ENCODE peak calls at places on chromosomes 4 and X, in six cellular contexts. G, W, I, J, F and U are unnamed samples.

GRCh38 chrX:19886888-19887531 is 390 bp downstream of the SH3KBP1 start:
- DNase-seq in W (peak; percentile 49), F (no peak), I (no peak), G (peak; percentile 18), J (no peak), U (no peak)

GRCh38 chrX:150329888-150330287 is 33.2 kb upstream of the MAMLD1 start:
- DNase-seq in G (no peak), J (no peak), I (no peak), W (no peak), F (no peak), U (no peak)

GRCh38 chr4:167000141-167000852 is 234.0 kb downstream of the SPOCK3 start:
- DNase-seq in I (no peak), W (no peak), J (no peak), G (no peak), F (no peak), U (peak; percentile 21)

GRCh38 chrX:72381439-72382198 is 75.9 kb upstream of the CITED1 start:
- DNase-seq in G (no peak), J (peak; percentile 70), I (no peak), W (no peak), F (no peak), U (no peak)

GRCh38 chr4:129839687-129840086 is 743.7 kb downstream of the C4orf33 start:
- DNase-seq in J (no peak), W (no peak), F (no peak), G (no peak), I (no peak), U (no peak)

GRCh38 chr4:76640252-76640925 is 205.4 kb downstream of the SHROOM3 start:
- DNase-seq in I (no peak), F (no peak), J (no peak), G (peak; percentile 14), W (no peak), U (no peak)

GRCh38 chrX:107324493-107325310 is 118.3 kb downstream of the DNAAF6 start:
- DNase-seq in J (no peak), F (no peak), W (peak; percentile 23), G (peak; percentile 81), I (peak; percentile 68), U (no peak)

GRCh38 chr4:64584981-64585557 is 175.8 kb upstream of the TECRL start:
- DNase-seq in W (peak; percentile 50), J (peak; percentile 40), G (peak; percentile 18), I (no peak), F (no peak), U (peak; percentile 3)

GRCh38 chr4:24089831-24090531 is 200.1 kb upstream of the PPARGC1A start:
- DNase-seq in J (no peak), I (no peak), W (no peak), G (no peak), F (no peak), U (no peak)

GRCh38 chrX:110665636-110666035 is 130.0 kb downstream of the CHRDL1 start:
- DNase-seq in F (no peak), I (no peak), G (peak; percentile 51), W (peak; percentile 11), J (peak; percentile 7), U (no peak)

GRCh38 chr4:121003863-121004262 is 68.5 kb downstream of the NDNF start:
- DNase-seq in F (no peak), G (no peak), J (no peak), W (no peak), I (no peak), U (no peak)

GRCh38 chr4:100299019-100299418 is 108.8 kb upstream of the DDIT4L start:
- DNase-seq in I (no peak), J (no peak), F (no peak), W (no peak), G (no peak), U (peak; percentile 8)

GRCh38 chr4:106898621-106899230 is 137.4 kb downstream of the DKK2 start:
- DNase-seq in J (peak; percentile 32), G (peak; percentile 32), F (no peak), I (no peak), W (peak; percentile 39), U (peak; percentile 51)

GRCh38 chrX:7318246-7318645 is 170.3 kb upstream of the PUDP start:
- DNase-seq in W (no peak), I (no peak), F (no peak), G (no peak), J (no peak), U (no peak)

GRCh38 chr4:3498901-3499510 is 33.2 kb downstream of the LRPAP1 start:
- DNase-seq in G (no peak), J (no peak), W (peak; percentile 72), F (no peak), I (no peak), U (no peak)

GRCh38 chrX:45807572-45808425 is 607.1 kb upstream of the DIPK2B start:
- DNase-seq in W (no peak), J (no peak), I (no peak), G (no peak), F (no peak), U (no peak)

GRCh38 chr4:41880022-41880837 is 55.0 kb upstream of the TMEM33 start:
- DNase-seq in J (no peak), I (no peak), G (peak; percentile 27), W (no peak), F (no peak), U (no peak)

GRCh38 chr4:80535551-80535950 is 200.0 kb downstream of the CFAP299 start:
- DNase-seq in J (no peak), F (no peak), I (no peak), W (no peak), G (no peak), U (no peak)

GRCh38 chrX:153728095-153728494 is 3.4 kb downstream of the ABCD1 start:
- DNase-seq in G (no peak), F (no peak), W (no peak), J (peak; percentile 37), I (no peak), U (no peak)

GRCh38 chr4:177441061-177441802 is 1.0 kb downstream of the AGA start:
- DNase-seq in F (peak; percentile 17), W (peak; percentile 16), G (no peak), J (peak; percentile 23), I (no peak), U (no peak)

GRCh38 chr4:183029365-183029764 is 69.7 kb upstream of the WWC2 start:
- DNase-seq in I (no peak), G (no peak), F (no peak), J (no peak), W (no peak), U (no peak)

GRCh38 chr4:108029321-108029720 is 39.6 kb downstream of the HADH start:
- DNase-seq in W (no peak), J (no peak), I (no peak), G (no peak), F (no peak), U (no peak)

GRCh38 chrX:133745361-133745760 is 240.0 kb downstream of the GPC3 start:
- DNase-seq in I (no peak), F (no peak), W (no peak), G (no peak), J (no peak), U (no peak)

DNA sequence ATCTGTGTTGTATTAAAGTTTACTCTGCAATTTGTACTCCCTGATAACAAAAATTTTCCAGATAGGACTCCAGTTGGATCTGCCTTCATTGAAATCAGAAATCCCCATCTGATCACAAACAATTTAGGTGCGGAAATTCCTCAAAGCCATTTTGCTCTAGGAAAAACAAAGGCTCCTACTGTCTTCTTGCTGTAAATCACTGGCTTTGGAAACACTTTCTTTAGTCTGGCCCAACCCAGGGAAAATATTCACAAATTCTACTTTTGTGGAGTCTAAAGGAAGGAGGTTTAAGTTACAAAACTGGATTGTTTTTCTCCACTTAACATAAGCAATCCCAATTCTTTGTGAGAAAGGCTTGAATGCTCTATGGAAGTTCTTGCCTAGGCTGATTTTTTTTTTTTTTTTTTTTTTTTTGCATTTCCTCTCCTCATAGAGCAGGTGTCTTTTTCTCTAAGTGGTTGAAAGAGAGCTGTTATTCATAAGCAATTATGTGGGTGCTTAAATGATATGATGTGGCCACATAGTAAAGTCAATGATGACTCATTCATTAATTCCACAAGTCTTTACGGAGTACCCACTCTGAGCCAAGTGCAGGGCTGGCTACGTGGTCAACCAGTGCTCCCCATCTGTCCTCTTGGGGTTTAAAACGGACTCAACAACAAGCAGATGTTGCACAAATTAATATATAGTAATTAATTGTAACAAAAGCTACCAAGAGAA is 261.4 kb downstream of the LDB2 start:
- DNase-seq in G (no peak), W (no peak), F (no peak), I (no peak), J (no peak), U (no peak)
- TF ChIP-seq ATF3 in G (no peak), W (no peak), F (no peak), I (no peak), J (no peak), U (no peak)

GRCh38 chr4:111934294-111934693 is 211.0 kb upstream of the FAM241A start:
- DNase-seq in G (no peak), W (no peak), I (no peak), F (no peak), J (no peak), U (no peak)
- TF ChIP-seq ATF3 in G (no peak), W (no peak), I (no peak), F (no peak), J (no peak), U (no peak)

GRCh38 chr4:27702710-27703431 is 842.2 kb downstream of the STIM2 start:
- DNase-seq in J (peak; percentile 6), I (no peak), W (no peak), G (peak; percentile 38), F (no peak), U (peak; percentile 19)
- TF ChIP-seq ATF3 in J (no peak), I (no peak), W (no peak), G (no peak), F (no peak), U (no peak)

GRCh38 chr4:150628073-150628472 is 46.1 kb downstream of the MAB21L2 start:
- DNase-seq in J (no peak), W (no peak), G (no peak), I (no peak), F (no peak), U (no peak)

GRCh38 chr4:150625033-150625432 is 43.1 kb downstream of the MAB21L2 start:
- DNase-seq in I (no peak), J (no peak), F (no peak), W (no peak), G (no peak), U (no peak)
- TF ChIP-seq ATF3 in I (no peak), J (no peak), F (no peak), W (no peak), G (no peak), U (no peak)

GRCh38 chrX:17052210-17052609 is 105.8 kb downstream of the REPS2 start:
- DNase-seq in W (no peak), G (no peak), I (no peak), F (no peak), J (no peak), U (no peak)

GRCh38 chrX:17047224-17047623 is 100.8 kb downstream of the REPS2 start:
- DNase-seq in F (no peak), G (no peak), J (no peak), W (no peak), I (no peak), U (no peak)

GRCh38 chrX:17042046-17042445 is 95.6 kb downstream of the REPS2 start:
- DNase-seq in J (no peak), W (no peak), G (no peak), I (no peak), F (no peak), U (no peak)

GRCh38 chrX:17040711-17041110 is 94.3 kb downstream of the REPS2 start:
- DNase-seq in G (no peak), I (no peak), W (no peak), F (no peak), J (no peak), U (no peak)

GRCh38 chrX:17046478-17047097 is 100.1 kb downstream of the REPS2 start:
- DNase-seq in J (peak; percentile 41), I (peak; percentile 19), G (peak; percentile 59), F (peak; percentile 21), W (peak; percentile 24), U (peak; percentile 44)
- TF ChIP-seq ATF3 in J (no peak), I (no peak), G (no peak), F (no peak), W (no peak), U (no peak)

GRCh38 chr4:20378181-20378580 is 126.5 kb downstream of the SLIT2 start:
- DNase-seq in I (no peak), W (no peak), J (no peak), F (no peak), G (no peak), U (no peak)
- TF ChIP-seq ATF3 in I (no peak), W (no peak), J (no peak), F (no peak), G (no peak), U (no peak)